ENCODE peak calls at places on chromosomes 4 and X, in five cellular contexts. N, K, B, M and R are unnamed samples.
A peak's percentile ranks its signal among the peaks of the same experiment; 100 is the strongest.

GRCh38 chr4:20237894-20238537 is 13.7 kb upstream of the SLIT2 start:
- DNase-seq in N (no peak), K (no peak), B (no peak), M (no peak), R (no peak)

GRCh38 chrX:41333994-41334865 is at the start of gene DDX3X:
- DNase-seq in N (peak; percentile 90), K (peak; percentile 87), B (no peak), M (peak; percentile 80), R (peak; percentile 87)

GRCh38 chrX:100647095-100647494 is 3.1 kb downstream of the SRPX2 start:
- DNase-seq in N (peak; percentile 39), K (no peak), B (no peak), M (no peak), R (no peak)

GRCh38 chr4:25110653-25111329 is 49.5 kb downstream of the SEPSECS start:
- DNase-seq in N (no peak), K (no peak), B (no peak), M (no peak), R (no peak)

GRCh38 chr4:107423677-107424405 is 296.2 kb downstream of the PAPSS1 start:
- DNase-seq in N (no peak), K (no peak), B (no peak), M (no peak), R (peak; percentile 4)

GRCh38 chrX:118109065-118109464 is 7.5 kb downstream of the KLHL13 start:
- DNase-seq in N (no peak), K (no peak), B (no peak), M (no peak), R (no peak)

GRCh38 chrX:110346681-110347080 is 12.0 kb upstream of the RTL9 start:
- DNase-seq in N (peak; percentile 11), K (no peak), B (no peak), M (no peak), R (peak; percentile 16)

GRCh38 chr4:107740950-107741701 is 21.1 kb upstream of the PAPSS1 start:
- DNase-seq in N (peak; percentile 76), K (no peak), B (no peak), M (no peak), R (peak; percentile 77)

GRCh38 chr4:932713-933070 is 432 bp downstream of the TMEM175 start:
- DNase-seq in N (no peak), K (peak; percentile 45), B (no peak), M (no peak), R (no peak)

GRCh38 chrX:71492086-71493065 is 40.5 kb upstream of the OGT start:
- DNase-seq in N (peak; percentile 41), K (peak; percentile 45), B (no peak), M (peak; percentile 48), R (peak; percentile 51)

GRCh38 chrX:133412665-133413064 is 2.6 kb downstream of the GPC4 start:
- DNase-seq in N (no peak), K (no peak), B (no peak), M (no peak), R (no peak)

GRCh38 chr4:169800541-169800940 is 42.8 kb upstream of the HPF1 start:
- DNase-seq in N (no peak), K (no peak), B (no peak), M (no peak), R (no peak)

GRCh38 chrX:40058719-40059118 is 39.0 kb downstream of the BCOR start:
- DNase-seq in N (no peak), K (peak; percentile 70), B (no peak), M (no peak), R (no peak)

GRCh38 chrX:17768997-17769396 is 31.7 kb downstream of the SCML1 start:
- DNase-seq in N (no peak), K (no peak), B (no peak), M (no peak), R (no peak)

GRCh38 chr4:130147618-130148017 is 1051.7 kb downstream of the C4orf33 start:
- DNase-seq in N (no peak), K (no peak), B (no peak), M (no peak), R (no peak)

GRCh38 chr4:964346-965025 is 8.9 kb downstream of the DGKQ start:
- DNase-seq in N (no peak), K (no peak), B (no peak), M (no peak), R (no peak)

GRCh38 chrX:57652705-57653104 is 27.4 kb downstream of the NLRP2B start:
- DNase-seq in N (no peak), K (no peak), B (no peak), M (no peak), R (no peak)

GRCh38 chr4:1154523-1155182 is 17.7 kb downstream of the SPON2 start:
- DNase-seq in N (no peak), K (no peak), B (no peak), M (no peak), R (peak; percentile 25)

GRCh38 chr4:174365018-174365587 is 81.4 kb downstream of the CEP44 start:
- DNase-seq in N (peak; percentile 61), K (no peak), B (no peak), M (no peak), R (peak; percentile 7)

GRCh38 chrX:49761481-49761880 is 65.7 kb upstream of the PAGE1 start:
- DNase-seq in N (peak; percentile 7), K (no peak), B (no peak), M (peak; percentile 10), R (no peak)

GRCh38 chrX:108437789-108438623 is at the start of gene COL4A6:
- DNase-seq in N (no peak), K (no peak), B (no peak), M (no peak), R (peak; percentile 5)

GRCh38 chr4:26941951-26942350 is 81.3 kb downstream of the STIM2 start:
- DNase-seq in N (no peak), K (no peak), B (no peak), M (no peak), R (no peak)

GRCh38 chr4:157217708-157218107 is 2.8 kb upstream of the GRIA2 start:
- DNase-seq in N (peak; percentile 42), K (no peak), B (no peak), M (no peak), R (no peak)

GRCh38 chr4:16770887-16771286 is 127.6 kb downstream of the LDB2 start:
- DNase-seq in N (no peak), K (no peak), B (no peak), M (no peak), R (no peak)

GRCh38 chr4:48854982-48855381 is 24.1 kb downstream of the OCIAD1 start:
- DNase-seq in N (peak; percentile 7), K (no peak), B (no peak), M (no peak), R (no peak)

GRCh38 chr4:52015366-52015765 is 4.8 kb downstream of the LRRC66 start:
- DNase-seq in N (peak; percentile 21), K (no peak), B (no peak), M (no peak), R (no peak)

GRCh38 chrX:73481521-73481920 is 34.7 kb downstream of the CDX4 start:
- DNase-seq in N (no peak), K (no peak), B (no peak), M (no peak), R (no peak)

GRCh38 chr4:41142356-41142755 is 72.0 kb downstream of the APBB2 start:
- DNase-seq in N (peak; percentile 26), K (peak; percentile 73), B (no peak), M (no peak), R (no peak)

GRCh38 chr4:95232358-95233156 is 316.2 kb downstream of the UNC5C start:
- DNase-seq in N (no peak), K (no peak), B (no peak), M (no peak), R (no peak)

GRCh38 chr4:85747871-85748491 is 273.0 kb downstream of the ARHGAP24 start:
- DNase-seq in N (peak; percentile 93), K (no peak), B (no peak), M (no peak), R (peak; percentile 77)

GRCh38 chrX:118901991-118902390 is 72.4 kb upstream of the LONRF3 start:
- DNase-seq in N (no peak), K (no peak), B (no peak), M (no peak), R (no peak)

GRCh38 chrX:2243913-2244460 is 256.8 kb downstream of the DHRSX start:
- DNase-seq in N (peak; percentile 47), K (no peak), B (no peak), M (no peak), R (no peak)

GRCh38 chr4:60663769-60664168 is 536.4 kb upstream of the ADGRL3 start:
- DNase-seq in N (no peak), K (no peak), B (no peak), M (no peak), R (no peak)

GRCh38 chr4:60657041-60657440 is 543.1 kb upstream of the ADGRL3 start:
- DNase-seq in N (peak; percentile 6), K (no peak), B (no peak), M (no peak), R (no peak)

GRCh38 chr4:60656171-60656570 is 544.0 kb upstream of the ADGRL3 start:
- DNase-seq in N (peak; percentile 40), K (no peak), B (no peak), M (no peak), R (no peak)

GRCh38 chr4:60655356-60655755 is 544.8 kb upstream of the ADGRL3 start:
- DNase-seq in N (peak; percentile 3), K (no peak), B (no peak), M (no peak), R (no peak)

GRCh38 chr4:60657802-60658201 is 542.3 kb upstream of the ADGRL3 start:
- DNase-seq in N (peak; percentile 51), K (no peak), B (no peak), M (no peak), R (no peak)
- H3K4me3 ChIP-seq in N (peak overlapping the region; percentile 14), K (no peak overlapping the region), B (no peak overlapping the region), M (no peak overlapping the region), R (no peak overlapping the region)

GRCh38 chrX:65821721-65822496 is 154.5 kb downstream of the MSN start:
- DNase-seq in N (no peak), K (peak; percentile 38), B (no peak), M (peak; percentile 28), R (no peak)
- H3K4me3 ChIP-seq in N (no peak overlapping the region), K (peak overlapping the region; percentile 18), B (peak overlapping the region; percentile 9), M (peak overlapping the region; percentile 50), R (no peak overlapping the region)

GRCh38 chr4:101707596-101707995 is 82.9 kb upstream of the BANK1 start:
- DNase-seq in N (no peak), K (no peak), B (no peak), M (no peak), R (no peak)

GRCh38 chr4:101706535-101707057 is 83.9 kb upstream of the BANK1 start:
- DNase-seq in N (no peak), K (no peak), B (no peak), M (no peak), R (no peak)

GRCh38 chr4:101711590-101712255 is 78.8 kb upstream of the BANK1 start:
- DNase-seq in N (no peak), K (no peak), B (no peak), M (no peak), R (no peak)

GRCh38 chr4:101708640-101709039 is 81.9 kb upstream of the BANK1 start:
- DNase-seq in N (peak; percentile 14), K (no peak), B (no peak), M (no peak), R (no peak)
- H3K4me3 ChIP-seq in N (no peak overlapping the region), K (no peak overlapping the region), B (no peak overlapping the region), M (no peak overlapping the region), R (no peak overlapping the region)

GRCh38 chr4:73989031-73989430 is 1.0 kb upstream of the PPBP start:
- DNase-seq in N (no peak), K (no peak), B (no peak), M (no peak), R (no peak)
- H3K4me3 ChIP-seq in N (no peak overlapping the region), K (no peak overlapping the region), B (no peak overlapping the region), M (no peak overlapping the region), R (no peak overlapping the region)

GRCh38 chrX:140526138-140526537 is 21.3 kb upstream of the SOX3 start:
- DNase-seq in N (no peak), K (no peak), B (no peak), M (no peak), R (no peak)
- H3K4me3 ChIP-seq in N (no peak overlapping the region), K (no peak overlapping the region), B (no peak overlapping the region), M (no peak overlapping the region), R (no peak overlapping the region)